ENCODE peak calls at places on chromosomes 2 and 18, in four cellular contexts. F, N, O and Y are unnamed samples.

GRCh38 chr2:240374085-240374907 is 61.2 kb upstream of the GPC1 start:
- DNase-seq in N (no peak), F (peak), O (no peak), Y (peak)

GRCh38 chr2:162050513-162050961 is 23.5 kb downstream of the DPP4 start:
- DNase-seq in F (no peak), O (no peak), N (no peak), Y (no peak)

GRCh38 chr2:41989503-41990180 is 58.2 kb upstream of the PKDCC start:
- DNase-seq in O (no peak), F (no peak), N (no peak), Y (no peak)

GRCh38 chr2:161223139-161223732 is 63.0 kb downstream of the TANK start:
- DNase-seq in O (no peak), F (no peak), N (no peak), Y (no peak)

GRCh38 chr2:209560911-209561310 is 137.1 kb downstream of the MAP2 start:
- DNase-seq in N (no peak), F (no peak), O (no peak), Y (no peak)

GRCh38 chr2:101380376-101380775 is 6.9 kb downstream of the CREG2 start:
- DNase-seq in N (peak), F (peak), O (no peak), Y (no peak)

GRCh38 chr2:23385351-23385747 is 370 bp downstream of the KLHL29 start:
- DNase-seq in O (no peak), N (no peak), F (peak), Y (peak)

GRCh38 chr2:102185347-102185746 is 1.5 kb upstream of the IL1RL2 start:
- DNase-seq in N (no peak), F (no peak), O (no peak), Y (peak)

GRCh38 chr2:103445356-103445755 is 683.5 kb downstream of the TMEM182 start:
- DNase-seq in O (no peak), N (no peak), F (no peak), Y (no peak)

GRCh38 chr2:8684885-8685696 is 3.2 kb downstream of the ID2 start:
- DNase-seq in F (peak), N (no peak), O (no peak), Y (peak)

GRCh38 chr2:174760845-174761473 is 3.3 kb downstream of the CHRNA1 start:
- DNase-seq in N (no peak), O (no peak), F (no peak), Y (no peak)

GRCh38 chr2:158662406-158662805 is 132.7 kb upstream of the DAPL1 start:
- DNase-seq in F (no peak), O (no peak), N (no peak), Y (no peak)

GRCh38 chr18:59681521-59682004 is 15.7 kb downstream of the CCBE1 start:
- DNase-seq in O (no peak), N (no peak), F (no peak), Y (no peak)

GRCh38 chr18:32753656-32754221 is 19.1 kb downstream of the KLHL14 start:
- DNase-seq in F (no peak), O (no peak), N (no peak), Y (no peak)

GRCh38 chr2:129233751-129234406 is 745.6 kb upstream of the RAB6C start:
- DNase-seq in N (no peak), O (no peak), F (no peak), Y (peak)

GRCh38 chr2:237696471-237696870 is 69.1 kb downstream of the LRRFIP1 start:
- DNase-seq in O (no peak), F (no peak), N (no peak), Y (no peak)

GRCh38 chr2:234116050-234116449 is 65.5 kb downstream of the SPP2 start:
- DNase-seq in N (no peak), F (no peak), O (no peak), Y (no peak)

GRCh38 chr18:21341141-21341540 is 99.1 kb downstream of the GREB1L start:
- DNase-seq in O (no peak), F (no peak), N (no peak), Y (no peak)

GRCh38 chr2:155695505-155695904 is 637.0 kb downstream of the NR4A2 start:
- DNase-seq in N (no peak), F (no peak), O (no peak), Y (no peak)

GRCh38 chr2:102159295-102159694 is 16.7 kb downstream of the IL1R1 start:
- DNase-seq in N (no peak), F (no peak), O (no peak), Y (no peak)

GRCh38 chr18:76654536-76654935 is 159.5 kb upstream of the ZNF516 start:
- DNase-seq in N (no peak), O (no peak), F (no peak), Y (no peak)

GRCh38 chr18:24126155-24126947 is 12.5 kb upstream of the CABYR start:
- DNase-seq in F (no peak), N (no peak), O (no peak), Y (no peak)

GRCh38 chr2:160859086-160859485 is 301.1 kb upstream of the TANK start:
- DNase-seq in F (no peak), O (no peak), N (no peak), Y (no peak)

GRCh38 chr2:36561223-36561944 is 36.6 kb downstream of the FEZ2 start:
- DNase-seq in F (no peak), N (no peak), O (no peak), Y (peak)

GRCh38 chr2:75292826-75293225 is 93.5 kb upstream of the TACR1 start:
- DNase-seq in N (no peak), F (no peak), O (no peak), Y (no peak)

GRCh38 chr2:213185147-213185822 is 33.9 kb upstream of the IKZF2 start:
- DNase-seq in O (no peak), F (no peak), N (no peak), Y (no peak)

GRCh38 chr2:40384714-40385113 is 67.2 kb downstream of the SLC8A1 start:
- DNase-seq in N (no peak), O (no peak), F (no peak), Y (no peak)

GRCh38 chr2:213710164-213710563 is 425.9 kb downstream of the SPAG16 start:
- DNase-seq in N (no peak), F (no peak), O (no peak), Y (no peak)

GRCh38 chr2:118473241-118473640 is 374.2 kb downstream of the EN1 start:
- DNase-seq in O (no peak), F (no peak), N (no peak), Y (no peak)

GRCh38 chr2:59957539-59957938 is 595.9 kb downstream of the BCL11A start:
- DNase-seq in N (no peak), O (no peak), F (no peak), Y (no peak)

GRCh38 chr2:235493775-235494715 is at the start of gene AGAP1:
- DNase-seq in N (no peak), O (peak), F (peak), Y (peak)

GRCh38 chr18:51446571-51447210 is 249.2 kb upstream of the MEX3C start:
- DNase-seq in N (no peak), O (no peak), F (no peak), Y (no peak)

GRCh38 chr18:31100598-31101147 is 1.5 kb downstream of the DSC2 start:
- DNase-seq in O (peak), N (no peak), F (peak), Y (peak)

GRCh38 chr2:10276481-10277292 is 26.0 kb upstream of the HPCAL1 start:
- DNase-seq in F (no peak), N (no peak), O (no peak), Y (peak)

GRCh38 chr2:10278763-10279471 is 23.8 kb upstream of the HPCAL1 start:
- DNase-seq in N (no peak), F (no peak), O (no peak), Y (peak)

GRCh38 chr2:10279472-10279870 is 23.2 kb upstream of the HPCAL1 start:
- DNase-seq in O (no peak), F (no peak), N (no peak), Y (peak)

GRCh38 chr2:10277293-10278028 is 25.2 kb upstream of the HPCAL1 start:
- DNase-seq in F (no peak), N (no peak), O (no peak), Y (peak)

DNA sequence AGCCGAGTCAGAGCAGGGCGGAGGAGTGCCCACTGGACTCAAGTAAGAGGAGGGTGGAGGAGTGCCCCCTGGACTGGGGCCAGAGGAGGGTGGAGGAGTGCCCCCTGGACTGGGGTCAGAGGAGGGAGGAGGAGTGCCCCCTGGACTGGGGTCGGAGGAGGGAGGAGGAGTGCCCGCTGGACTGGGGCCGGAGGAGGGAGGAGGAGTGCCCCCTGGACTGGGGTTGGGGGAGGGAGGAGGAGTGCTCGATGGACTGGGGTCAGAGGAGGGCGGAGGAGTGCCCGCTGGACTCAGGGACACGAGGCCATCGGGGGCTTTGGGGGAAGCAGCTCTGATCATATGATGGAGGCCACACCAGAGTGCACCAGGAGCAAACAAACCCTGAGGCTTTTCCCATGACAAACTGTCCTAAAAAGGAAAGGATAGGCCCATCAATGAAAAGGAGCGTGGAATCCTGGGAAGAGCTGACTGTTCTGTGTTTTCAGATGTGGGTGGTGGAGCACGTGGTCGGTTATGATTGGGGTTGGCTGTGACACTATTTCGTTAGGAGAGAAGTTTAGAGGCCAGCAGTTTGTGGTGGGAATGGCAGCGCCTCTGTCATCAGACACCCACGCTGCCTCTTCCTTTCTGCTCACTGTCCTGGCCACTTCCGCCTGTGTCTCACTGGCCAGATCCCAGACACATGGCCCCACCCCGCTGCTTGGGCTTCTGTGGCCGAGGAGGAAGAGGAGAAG is 24.5 kb upstream of the HPCAL1 start:
- DNase-seq in N (no peak), O (no peak), F (no peak), Y (peak)
- H3K4me3 ChIP-seq in N (no peak), O (no peak), F (no peak), Y (no peak)

GRCh38 chr2:130336150-130336876 is 6.4 kb upstream of the IMP4 start:
- DNase-seq in F (no peak), O (no peak), N (no peak), Y (no peak)
- H3K4me3 ChIP-seq in F (no peak), O (no peak), N (peak), Y (peak)

GRCh38 chr2:38443021-38443541 is 66.0 kb upstream of the ATL2 start:
- DNase-seq in F (no peak), O (no peak), N (no peak), Y (no peak)

GRCh38 chr2:38444247-38444646 is 67.2 kb upstream of the ATL2 start:
- DNase-seq in N (no peak), F (no peak), O (no peak), Y (peak)

GRCh38 chr2:38446972-38447561 is 70.0 kb upstream of the ATL2 start:
- DNase-seq in N (no peak), O (no peak), F (no peak), Y (no peak)

GRCh38 chr2:38448692-38449405 is 71.8 kb upstream of the ATL2 start:
- DNase-seq in F (no peak), O (no peak), N (no peak), Y (no peak)

DNA sequence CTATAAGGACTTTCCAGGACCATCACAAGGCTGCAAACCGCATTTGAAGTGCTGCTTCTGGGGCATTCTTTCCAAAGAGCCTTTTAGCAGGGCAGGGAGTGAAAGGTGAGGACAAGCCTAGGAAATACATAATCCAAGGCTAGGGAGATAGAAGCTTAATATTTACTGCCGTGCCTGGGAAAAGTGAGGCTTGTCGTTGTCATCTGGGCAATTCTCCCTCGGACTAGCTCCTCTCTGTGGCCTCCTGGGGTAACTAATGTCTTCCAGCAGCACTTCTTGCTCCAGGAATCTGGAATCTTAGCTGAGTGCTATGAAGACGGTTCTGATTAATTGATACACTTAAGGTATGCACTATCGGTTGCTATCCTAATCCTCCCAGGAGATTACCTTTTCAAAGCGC is 69.3 kb upstream of the ATL2 start:
- DNase-seq in F (no peak), O (no peak), N (no peak), Y (no peak)
- H3K4me3 ChIP-seq in F (no peak), O (no peak), N (no peak), Y (no peak)

GRCh38 chr2:27353762-27354596 is 2.6 kb downstream of the GTF3C2 start:
- DNase-seq in F (no peak), O (no peak), N (no peak), Y (no peak)

GRCh38 chr2:27356382-27357181 is at the start of gene GTF3C2:
- DNase-seq in N (peak), F (peak), O (peak), Y (peak)

GRCh38 chr2:27354597-27354927 is 2.0 kb downstream of the GTF3C2 start:
- DNase-seq in O (no peak), F (no peak), N (no peak), Y (no peak)

GRCh38 chr2:27351802-27352598 is 4.6 kb downstream of the GTF3C2 start:
- DNase-seq in N (no peak), F (no peak), O (no peak), Y (no peak)

GRCh38 chr2:27356056-27356381 is 545 bp downstream of the GTF3C2 start:
- DNase-seq in F (peak), N (no peak), O (no peak), Y (peak)
- H3K4me3 ChIP-seq in F (peak), N (peak), O (peak), Y (peak)